ENCODE peak calls at places on chromosomes 7 and 10, in ten cellular contexts. One of them, this sample, is unnamed.

GRCh38 chr7:78412216-78412858 is 613.8 kb downstream of the PHTF2 start:
- DNase-seq in effector memory CD8-positive, alpha-beta T cell: no peak
- DNase-seq in stimulated activated CD4-positive, alpha-beta T cell treated with anti-CD3 and anti-CD28 coated beads, TNF-alpha, amount 100 ng/mL, for 24 hours: no peak
- DNase-seq in mesendoderm: peak; percentile 51
- DNase-seq in suprapubic skin: no peak
- DNase-seq in GM23248: peak; percentile 18
- DNase-seq in sciatic nerve: no peak
- DNase-seq in fibroblast of pulmonary artery: no peak
- DNase-seq in GM13977: no peak
- DNase-seq in cardiac fibroblast: no peak
- DNase-seq in this sample: no peak

GRCh38 chr10:12350167-12350872 is 973 bp downstream of the CAMK1D start:
- DNase-seq in suprapubic skin: no peak
- DNase-seq in fibroblast of pulmonary artery: peak; percentile 24
- DNase-seq in GM13977: peak; percentile 68
- DNase-seq in mesendoderm: peak; percentile 82
- DNase-seq in cardiac fibroblast: peak; percentile 23
- DNase-seq in sciatic nerve: peak; percentile 62
- DNase-seq in GM23248: peak; percentile 54
- DNase-seq in stimulated activated CD4-positive, alpha-beta T cell treated with anti-CD3 and anti-CD28 coated beads, TNF-alpha, amount 100 ng/mL, for 24 hours: peak; percentile 22
- DNase-seq in effector memory CD8-positive, alpha-beta T cell: peak; percentile 50
- DNase-seq in this sample: peak; percentile 35

GRCh38 chr10:132713421-132714095 is 72.4 kb downstream of the NKX6-2 start:
- DNase-seq in stimulated activated CD4-positive, alpha-beta T cell treated with anti-CD3 and anti-CD28 coated beads, TNF-alpha, amount 100 ng/mL, for 24 hours: no peak
- DNase-seq in GM23248: no peak
- DNase-seq in cardiac fibroblast: no peak
- DNase-seq in effector memory CD8-positive, alpha-beta T cell: no peak
- DNase-seq in suprapubic skin: peak; percentile 73
- DNase-seq in mesendoderm: no peak
- DNase-seq in fibroblast of pulmonary artery: no peak
- DNase-seq in sciatic nerve: peak; percentile 67
- DNase-seq in GM13977: no peak
- DNase-seq in this sample: no peak

GRCh38 chr10:71156436-71156835 is 55.9 kb upstream of the UNC5B start:
- DNase-seq in sciatic nerve: no peak
- DNase-seq in fibroblast of pulmonary artery: peak; percentile 2
- DNase-seq in stimulated activated CD4-positive, alpha-beta T cell treated with anti-CD3 and anti-CD28 coated beads, TNF-alpha, amount 100 ng/mL, for 24 hours: no peak
- DNase-seq in mesendoderm: no peak
- DNase-seq in cardiac fibroblast: peak; percentile 7
- DNase-seq in suprapubic skin: no peak
- DNase-seq in GM13977: no peak
- DNase-seq in GM23248: no peak
- DNase-seq in effector memory CD8-positive, alpha-beta T cell: no peak
- DNase-seq in this sample: no peak

GRCh38 chr7:140062118-140062527 is 628 bp downstream of the PARP12 start:
- DNase-seq in GM13977: peak; percentile 65
- DNase-seq in fibroblast of pulmonary artery: no peak
- DNase-seq in stimulated activated CD4-positive, alpha-beta T cell treated with anti-CD3 and anti-CD28 coated beads, TNF-alpha, amount 100 ng/mL, for 24 hours: no peak
- DNase-seq in effector memory CD8-positive, alpha-beta T cell: peak; percentile 43
- DNase-seq in cardiac fibroblast: peak; percentile 14
- DNase-seq in mesendoderm: no peak
- DNase-seq in GM23248: peak; percentile 38
- DNase-seq in suprapubic skin: no peak
- DNase-seq in sciatic nerve: no peak
- DNase-seq in this sample: peak; percentile 48

GRCh38 chr10:15852111-15852557 is 8.2 kb downstream of the MINDY3 start:
- DNase-seq in effector memory CD8-positive, alpha-beta T cell: no peak
- DNase-seq in GM23248: no peak
- DNase-seq in stimulated activated CD4-positive, alpha-beta T cell treated with anti-CD3 and anti-CD28 coated beads, TNF-alpha, amount 100 ng/mL, for 24 hours: no peak
- DNase-seq in GM13977: no peak
- DNase-seq in sciatic nerve: no peak
- DNase-seq in mesendoderm: no peak
- DNase-seq in suprapubic skin: no peak
- DNase-seq in fibroblast of pulmonary artery: peak; percentile 48
- DNase-seq in cardiac fibroblast: peak; percentile 45
- DNase-seq in this sample: no peak

GRCh38 chr7:77331938-77332695 is 84.0 kb downstream of the GSAP start:
- DNase-seq in suprapubic skin: no peak
- DNase-seq in GM23248: peak; percentile 90
- DNase-seq in stimulated activated CD4-positive, alpha-beta T cell treated with anti-CD3 and anti-CD28 coated beads, TNF-alpha, amount 100 ng/mL, for 24 hours: no peak
- DNase-seq in mesendoderm: peak; percentile 88
- DNase-seq in sciatic nerve: peak; percentile 72
- DNase-seq in effector memory CD8-positive, alpha-beta T cell: peak; percentile 38
- DNase-seq in cardiac fibroblast: peak; percentile 93
- DNase-seq in fibroblast of pulmonary artery: peak; percentile 95
- DNase-seq in GM13977: peak; percentile 75
- DNase-seq in this sample: peak; percentile 94

GRCh38 chr7:2381227-2381626 is 22.2 kb upstream of the CHST12 start:
- DNase-seq in mesendoderm: no peak
- DNase-seq in GM23248: no peak
- DNase-seq in sciatic nerve: no peak
- DNase-seq in GM13977: no peak
- DNase-seq in fibroblast of pulmonary artery: no peak
- DNase-seq in cardiac fibroblast: no peak
- DNase-seq in suprapubic skin: no peak
- DNase-seq in effector memory CD8-positive, alpha-beta T cell: no peak
- DNase-seq in stimulated activated CD4-positive, alpha-beta T cell treated with anti-CD3 and anti-CD28 coated beads, TNF-alpha, amount 100 ng/mL, for 24 hours: no peak
- DNase-seq in this sample: no peak